ENCODE peak calls at places on chromosomes 3 and 15, in six cellular contexts. R is GM23248; D is upper lobe of left lung; U is CD4-positive, alpha-beta memory T cell; N is tibial nerve; W is hepatocyte. I is an unnamed sample. For H3K36me3, the result is how much of the 10 kb centered on the place peaks cover.

GRCh38 chr15:42152196-42152920 is 4.1 kb downstream of the PLA2G4F start:
- DNase-seq in R (peak), D (peak), U (no peak), N (no peak), W (no peak), I (peak)

GRCh38 chr3:36907911-36908646 is 36.8 kb downstream of the TRANK1 start:
- DNase-seq in R (peak), D (no peak), U (peak), N (no peak), W (no peak), I (peak)

GRCh38 chr3:188253800-188254452 is 100.0 kb downstream of the LPP start:
- DNase-seq in R (no peak), D (no peak), U (no peak), N (no peak), W (no peak), I (no peak)

GRCh38 chr15:70035051-70035718 is 62.5 kb downstream of the TLE3 start:
- DNase-seq in R (no peak), D (no peak), U (no peak), N (no peak), W (no peak), I (no peak)

GRCh38 chr3:175176556-175176955 is 317.4 kb downstream of the NAALADL2 start:
- DNase-seq in R (no peak), D (no peak), U (no peak), N (no peak), W (no peak), I (no peak)

GRCh38 chr3:46537316-46537715 is 28.8 kb downstream of the LRRC2 start:
- DNase-seq in R (peak), D (no peak), U (no peak), N (no peak), W (no peak), I (no peak)

GRCh38 chr3:179263134-179263533 is 12.2 kb upstream of the KCNMB3 start:
- DNase-seq in R (no peak), D (peak), U (no peak), N (no peak), W (no peak), I (no peak)

GRCh38 chr3:45552031-45552772 is 42.3 kb upstream of the LIMD1 start:
- DNase-seq in R (peak), D (no peak), U (no peak), N (no peak), W (no peak), I (no peak)

GRCh38 chr15:76978522-76979330 is 16.2 kb upstream of the PSTPIP1 start:
- DNase-seq in R (no peak), D (no peak), U (no peak), N (no peak), W (no peak), I (no peak)

GRCh38 chr15:92921215-92922131 is 21.3 kb downstream of the CHD2 start:
- DNase-seq in R (peak), D (no peak), U (no peak), N (no peak), W (peak), I (peak)

GRCh38 chr15:64894395-64895056 is 17.2 kb upstream of the ANKDD1A start:
- DNase-seq in R (no peak), D (peak), U (peak), N (no peak), W (peak), I (no peak)

GRCh38 chr3:53588122-53588521 is 93.7 kb downstream of the CACNA1D start:
- DNase-seq in R (no peak), D (no peak), U (no peak), N (no peak), W (no peak), I (peak)

GRCh38 chr3:97949743-97950142 is 22.5 kb downstream of the RIOX2 start:
- DNase-seq in R (no peak), D (no peak), U (no peak), N (no peak), W (no peak), I (no peak)

GRCh38 chr3:47022540-47023161 is 43.2 kb downstream of the NBEAL2 start:
- DNase-seq in R (peak), D (no peak), U (no peak), N (no peak), W (peak), I (no peak)

GRCh38 chr3:129686941-129687340 is 80.5 kb upstream of the PLXND1 start:
- DNase-seq in R (no peak), D (no peak), U (no peak), N (no peak), W (peak), I (no peak)

GRCh38 chr15:63191895-63192603 is 2.6 kb downstream of the RAB8B start:
- DNase-seq in R (no peak), D (no peak), U (peak), N (no peak), W (no peak), I (no peak)

GRCh38 chr3:52147804-52148203 is 6.4 kb downstream of the POC1A start:
- DNase-seq in R (no peak), D (no peak), U (no peak), N (no peak), W (no peak), I (no peak)

GRCh38 chr15:98003528-98003927 is 43.0 kb downstream of the ARRDC4 start:
- DNase-seq in R (no peak), D (no peak), U (no peak), N (no peak), W (peak), I (peak)

GRCh38 chr3:105118905-105119304 is 247.8 kb upstream of the ALCAM start:
- DNase-seq in R (peak), D (no peak), U (no peak), N (no peak), W (no peak), I (peak)

GRCh38 chr3:103924544-103924943 is 1442.2 kb upstream of the ALCAM start:
- DNase-seq in R (no peak), D (no peak), U (no peak), N (no peak), W (no peak), I (no peak)

GRCh38 chr3:150253622-150254021 is 154.5 kb upstream of the TSC22D2 start:
- DNase-seq in R (no peak), D (no peak), U (no peak), N (no peak), W (peak), I (peak)

GRCh38 chr3:129122697-129123055 is 1.1 kb upstream of the RAB43 start:
- DNase-seq in R (peak), D (no peak), U (peak), N (no peak), W (peak), I (no peak)

GRCh38 chr3:153673853-153674252 is 447.3 kb upstream of the ARHGEF26 start:
- DNase-seq in R (no peak), D (no peak), U (no peak), N (no peak), W (peak), I (peak)

GRCh38 chr3:25453521-25454410 is 25.7 kb downstream of the RARB start:
- DNase-seq in R (peak), D (no peak), U (no peak), N (no peak), W (peak), I (peak)

DNA sequence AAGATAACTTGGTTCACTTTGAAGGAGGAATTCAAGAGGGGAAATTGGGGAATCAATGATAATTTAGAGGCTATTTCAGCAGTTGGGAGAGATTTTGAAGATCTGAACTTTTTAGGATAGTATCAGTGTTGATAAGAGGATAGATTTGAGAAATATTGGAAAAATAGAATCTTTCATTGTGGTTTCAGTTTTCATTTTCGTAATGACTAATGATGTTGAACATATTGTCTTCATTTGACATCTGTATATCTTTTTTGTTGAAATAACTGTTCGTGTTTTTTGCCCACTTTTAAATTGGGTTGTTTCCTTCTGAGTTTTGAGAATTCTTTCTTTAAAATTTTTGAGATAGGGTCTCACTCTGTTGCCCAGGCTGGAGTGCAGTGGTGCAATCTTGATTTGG is 21.1 kb downstream of the ECT2 start:
- DNase-seq in R (no peak), D (no peak), U (no peak), N (no peak), W (no peak), I (no peak)
- H3K36me3 ChIP-seq in R (under half), D (under half), U (under half), N (under half), W (under half), I (under half)

GRCh38 chr3:177875786-177876476 is 660.3 kb upstream of the KCNMB2 start:
- DNase-seq in R (peak), D (no peak), U (no peak), N (no peak), W (peak), I (no peak)
- H3K27ac ChIP-seq in R (no peak), D (no peak), U (no peak), N (no peak), W (peak), I (no peak)

DNA sequence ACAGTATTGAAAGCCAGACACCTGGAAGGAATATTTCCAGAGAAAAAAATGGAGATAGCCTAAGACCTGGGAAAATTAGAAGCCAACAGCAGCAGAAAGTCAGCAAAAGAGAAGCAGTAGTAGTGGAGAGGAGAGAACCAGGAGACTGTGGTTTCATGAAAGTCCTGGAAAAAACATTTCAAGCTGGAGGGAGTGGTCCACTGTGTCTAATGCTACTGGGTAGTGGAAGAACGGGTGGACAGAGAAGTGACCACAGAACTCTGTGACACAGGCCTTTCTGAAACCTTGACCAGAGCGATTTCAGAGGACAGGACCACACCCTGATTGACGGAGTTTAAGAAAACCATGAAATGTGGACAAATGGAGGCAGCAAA is 15.3 kb upstream of the SH3BP5 start:
- DNase-seq in R (no peak), D (no peak), U (no peak), N (no peak), W (no peak), I (no peak)
- H3K36me3 ChIP-seq in R (under half), D (under half), U (under half), N (under half), W (under half), I (under half)

GRCh38 chr15:39704684-39705083 is 78.0 kb downstream of the FSIP1 start:
- DNase-seq in R (peak), D (no peak), U (no peak), N (no peak), W (no peak), I (no peak)
- H3K27ac ChIP-seq in R (peak), D (no peak), U (no peak), N (no peak), W (no peak), I (no peak)

DNA sequence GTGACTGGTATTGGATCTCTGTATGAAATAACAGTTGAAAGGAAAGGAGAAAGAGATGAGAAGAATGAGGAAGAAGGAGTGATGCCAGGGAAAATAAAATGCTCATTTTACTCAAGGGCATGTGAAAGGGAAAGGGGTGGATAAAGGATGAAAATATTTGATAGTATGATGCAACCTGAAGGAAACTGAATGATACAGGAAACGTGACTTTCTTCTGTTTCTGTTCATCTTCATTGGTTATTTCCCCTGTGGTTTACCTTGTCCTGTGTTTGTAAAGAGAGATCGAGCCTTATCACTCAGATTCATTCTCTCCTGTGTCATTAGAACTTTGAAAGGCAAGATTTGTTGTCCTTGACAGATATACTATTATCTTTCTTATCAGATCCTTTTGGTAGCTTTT is 243.6 kb upstream of the SLITRK3 start:
- DNase-seq in R (no peak), D (no peak), U (no peak), N (no peak), W (no peak), I (no peak)
- H3K36me3 ChIP-seq in R (under half), D (under half), U (under half), N (under half), W (under half), I (under half)

GRCh38 chr3:167814441-167814951 is 79.0 kb downstream of the SERPINI1 start:
- DNase-seq in R (peak), D (no peak), U (no peak), N (no peak), W (peak), I (no peak)

GRCh38 chr3:167816953-167817352 is 81.4 kb downstream of the SERPINI1 start:
- DNase-seq in R (no peak), D (no peak), U (no peak), N (no peak), W (no peak), I (no peak)

GRCh38 chr3:167811071-167811470 is 75.5 kb downstream of the SERPINI1 start:
- DNase-seq in R (no peak), D (no peak), U (no peak), N (no peak), W (no peak), I (no peak)

GRCh38 chr3:167810236-167810635 is 74.7 kb downstream of the SERPINI1 start:
- DNase-seq in R (no peak), D (no peak), U (no peak), N (no peak), W (no peak), I (no peak)

DNA sequence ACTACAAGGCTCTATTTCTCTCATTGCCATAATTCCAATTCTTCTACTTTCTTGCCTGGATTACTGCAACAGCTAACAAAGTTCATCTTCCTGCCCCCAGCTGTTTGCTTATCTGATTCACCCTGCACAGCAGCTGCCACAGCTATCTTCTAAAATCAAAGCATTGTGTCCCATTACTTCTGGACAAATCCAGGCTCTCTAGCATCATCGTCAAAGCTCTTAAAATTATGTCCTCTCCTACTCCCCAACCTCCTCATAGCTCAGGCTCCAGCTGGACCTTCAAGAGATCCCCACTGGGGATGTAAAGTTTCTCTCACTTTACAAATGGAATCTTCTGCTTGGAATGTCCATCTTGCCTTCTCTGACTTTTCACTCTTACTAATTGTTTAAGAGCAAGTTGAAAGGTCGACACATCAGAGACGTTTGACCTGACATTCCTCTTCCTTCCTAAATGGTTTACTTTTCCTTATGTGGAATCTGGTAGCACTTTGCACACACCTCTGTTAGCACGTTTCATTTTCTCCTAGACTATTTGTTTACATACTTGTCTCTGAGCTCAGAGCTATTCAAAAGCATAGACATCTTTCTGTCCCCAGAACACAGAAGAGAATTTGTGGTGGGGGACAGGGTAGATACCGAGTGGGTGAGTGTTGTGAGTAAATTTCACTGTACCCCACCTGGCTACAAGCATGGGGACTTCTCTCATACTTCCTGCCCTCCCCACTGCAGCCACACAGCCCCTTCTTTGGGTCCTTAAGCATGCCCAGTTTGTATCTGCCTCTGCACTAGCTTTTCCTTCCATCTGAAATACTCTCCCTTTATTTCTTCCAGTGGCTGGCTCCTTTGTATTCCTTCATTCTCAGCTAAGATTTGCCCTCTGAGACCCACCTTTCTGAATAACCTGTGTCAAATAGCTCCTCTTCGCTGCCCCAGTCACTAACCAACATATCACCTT is 77.9 kb downstream of the SERPINI1 start:
- DNase-seq in R (peak), D (no peak), U (no peak), N (no peak), W (no peak), I (no peak)
- H3K27ac ChIP-seq in R (no peak), D (no peak), U (no peak), N (peak), W (no peak), I (no peak)

GRCh38 chr3:125266976-125267375 is 54.4 kb upstream of the SLC12A8 start:
- DNase-seq in R (no peak), D (no peak), U (no peak), N (no peak), W (no peak), I (no peak)

GRCh38 chr3:125257563-125257962 is 45.0 kb upstream of the SLC12A8 start:
- DNase-seq in R (no peak), D (no peak), U (no peak), N (no peak), W (no peak), I (no peak)

GRCh38 chr3:125260158-125260557 is 47.6 kb upstream of the SLC12A8 start:
- DNase-seq in R (no peak), D (no peak), U (no peak), N (no peak), W (no peak), I (no peak)

GRCh38 chr3:125261031-125261430 is 48.5 kb upstream of the SLC12A8 start:
- DNase-seq in R (no peak), D (no peak), U (no peak), N (no peak), W (no peak), I (no peak)

DNA sequence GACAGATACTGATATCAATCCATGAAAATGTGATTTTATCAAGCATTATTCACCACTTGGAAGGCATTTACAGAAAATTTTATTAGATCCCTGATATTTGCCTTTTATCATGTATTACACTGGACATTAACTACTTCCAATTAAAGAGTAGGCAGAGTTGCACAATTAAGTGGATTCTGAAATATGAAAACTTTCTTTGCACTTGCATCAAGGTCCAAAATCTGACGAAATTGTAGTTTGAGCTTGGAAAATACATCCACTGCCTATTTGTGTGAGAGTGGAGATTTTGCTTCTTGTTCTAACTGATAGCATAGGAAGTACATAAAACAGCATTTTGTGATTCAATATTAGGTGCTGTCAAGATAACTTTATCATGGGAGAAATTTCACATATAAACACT is 49.6 kb upstream of the SLC12A8 start:
- DNase-seq in R (no peak), D (no peak), U (no peak), N (no peak), W (no peak), I (no peak)
- H3K36me3 ChIP-seq in R (under half), D (under half), U (under half), N (under half), W (under half), I (under half)

I was measured in mammary epithelial cell.